ENCODE peak calls at places on chromosome 6, in four cellular contexts. G, C, Q and H are unnamed samples.

GRCh38 chr6:146028250-146028789 is 542 bp upstream of the GRM1 start:
- DNase-seq in G (peak), C (peak), Q (peak), H (peak)

GRCh38 chr6:137630666-137631065 is 136.5 kb upstream of the OLIG3 start:
- DNase-seq in G (no peak), C (no peak), Q (no peak), H (no peak)

GRCh38 chr6:40037271-40037670 is 103.0 kb upstream of the MOCS1 start:
- DNase-seq in G (no peak), C (no peak), Q (no peak), H (no peak)

GRCh38 chr6:13613029-13613594 is 2.0 kb upstream of the NOL7 start:
- DNase-seq in G (no peak), C (no peak), Q (no peak), H (no peak)

GRCh38 chr6:147080215-147080614 is 124.0 kb upstream of the STXBP5 start:
- DNase-seq in G (no peak), C (no peak), Q (no peak), H (no peak)

GRCh38 chr6:45483021-45483420 is 105.3 kb upstream of the SUPT3H start:
- DNase-seq in G (no peak), C (no peak), Q (no peak), H (peak)

GRCh38 chr6:36120979-36121706 is 9.2 kb upstream of the MAPK13 start:
- DNase-seq in G (no peak), C (no peak), Q (no peak), H (no peak)

GRCh38 chr6:4224082-4224978 is 89.0 kb upstream of the ECI2 start:
- DNase-seq in G (no peak), C (no peak), Q (no peak), H (peak)

GRCh38 chr6:135667694-135668455 is 170.3 kb upstream of the AHI1 start:
- DNase-seq in G (no peak), C (peak), Q (no peak), H (peak)

GRCh38 chr6:30480536-30481156 is 8.7 kb upstream of the HLA-E start:
- DNase-seq in G (no peak), C (no peak), Q (no peak), H (no peak)

GRCh38 chr6:139473239-139473701 is 98.8 kb upstream of the CITED2 start:
- DNase-seq in G (no peak), C (no peak), Q (no peak), H (no peak)

GRCh38 chr6:33837971-33838665 is 34.3 kb upstream of the MLN start:
- DNase-seq in G (no peak), C (no peak), Q (no peak), H (peak)

GRCh38 chr6:48111143-48111506 is at the start of gene PTCHD4:
- DNase-seq in G (peak), C (no peak), Q (no peak), H (peak)

GRCh38 chr6:109526905-109527628 is 44.0 kb upstream of the ZBTB24 start:
- DNase-seq in G (peak), C (peak), Q (peak), H (peak)

GRCh38 chr6:154482858-154483257 is 27.6 kb downstream of the CNKSR3 start:
- DNase-seq in G (no peak), C (no peak), Q (no peak), H (peak)

GRCh38 chr6:123210645-123211044 is 214.6 kb downstream of the CLVS2 start:
- DNase-seq in G (no peak), C (no peak), Q (no peak), H (no peak)

GRCh38 chr6:112429226-112429625 is 82.1 kb downstream of the RFPL4B start:
- DNase-seq in G (no peak), C (no peak), Q (no peak), H (peak)

GRCh38 chr6:14272111-14273085 is 154.8 kb downstream of the CD83 start:
- DNase-seq in G (no peak), C (no peak), Q (peak), H (peak)

GRCh38 chr6:5671162-5671561 is 335.6 kb downstream of the NRN1 start:
- DNase-seq in G (peak), C (no peak), Q (no peak), H (peak)

GRCh38 chr6:47144306-47144705 is 102.2 kb upstream of the ADGRF1 start:
- DNase-seq in G (no peak), C (no peak), Q (no peak), H (peak)

GRCh38 chr6:133115960-133116359 is 125.2 kb upstream of the EYA4 start:
- DNase-seq in G (no peak), C (no peak), Q (no peak), H (no peak)

GRCh38 chr6:81822584-81822983 is 70.1 kb upstream of the TENT5A start:
- DNase-seq in G (no peak), C (no peak), Q (no peak), H (no peak)

GRCh38 chr6:118344014-118344670 is 204.0 kb upstream of the PLN start:
- DNase-seq in G (peak), C (no peak), Q (no peak), H (peak)

GRCh38 chr6:6803180-6803978 is 214.9 kb downstream of the LY86 start:
- DNase-seq in G (no peak), C (no peak), Q (no peak), H (no peak)

GRCh38 chr6:70289299-70289698 is 13.6 kb downstream of the COL9A1 start:
- DNase-seq in G (peak), C (no peak), Q (no peak), H (no peak)

GRCh38 chr6:132763269-132763668 is 5.6 kb upstream of the VNN2 start:
- DNase-seq in G (no peak), C (no peak), Q (no peak), H (no peak)

GRCh38 chr6:11919771-11920440 is 92.2 kb upstream of the HIVEP1 start:
- DNase-seq in G (no peak), C (no peak), Q (no peak), H (no peak)

GRCh38 chr6:40397287-40398033 is 189.7 kb downstream of the LRFN2 start:
- DNase-seq in G (no peak), C (no peak), Q (no peak), H (no peak)

GRCh38 chr6:75850026-75850385 is 101.0 kb downstream of the MYO6 start:
- DNase-seq in G (no peak), C (no peak), Q (no peak), H (no peak)
- TF ChIP-seq RAD21 in G (no peak), C (no peak), Q (no peak), H (no peak)

GRCh38 chr6:168420706-168421105 is 20.3 kb upstream of the SMOC2 start:
- DNase-seq in G (no peak), C (no peak), Q (no peak), H (no peak)
- TF ChIP-seq RAD21 in G (no peak), C (no peak), Q (no peak), H (no peak)

GRCh38 chr6:157218371-157219198 is 104.7 kb downstream of the TMEM242 start:
- DNase-seq in G (no peak), C (no peak), Q (no peak), H (no peak)

GRCh38 chr6:157217894-157218370 is 105.4 kb downstream of the TMEM242 start:
- DNase-seq in G (no peak), C (no peak), Q (no peak), H (no peak)

GRCh38 chr6:157216570-157216969 is 106.7 kb downstream of the TMEM242 start:
- DNase-seq in G (no peak), C (no peak), Q (peak), H (no peak)

GRCh38 chr6:157215702-157216101 is 107.6 kb downstream of the TMEM242 start:
- DNase-seq in G (no peak), C (no peak), Q (no peak), H (no peak)

DNA sequence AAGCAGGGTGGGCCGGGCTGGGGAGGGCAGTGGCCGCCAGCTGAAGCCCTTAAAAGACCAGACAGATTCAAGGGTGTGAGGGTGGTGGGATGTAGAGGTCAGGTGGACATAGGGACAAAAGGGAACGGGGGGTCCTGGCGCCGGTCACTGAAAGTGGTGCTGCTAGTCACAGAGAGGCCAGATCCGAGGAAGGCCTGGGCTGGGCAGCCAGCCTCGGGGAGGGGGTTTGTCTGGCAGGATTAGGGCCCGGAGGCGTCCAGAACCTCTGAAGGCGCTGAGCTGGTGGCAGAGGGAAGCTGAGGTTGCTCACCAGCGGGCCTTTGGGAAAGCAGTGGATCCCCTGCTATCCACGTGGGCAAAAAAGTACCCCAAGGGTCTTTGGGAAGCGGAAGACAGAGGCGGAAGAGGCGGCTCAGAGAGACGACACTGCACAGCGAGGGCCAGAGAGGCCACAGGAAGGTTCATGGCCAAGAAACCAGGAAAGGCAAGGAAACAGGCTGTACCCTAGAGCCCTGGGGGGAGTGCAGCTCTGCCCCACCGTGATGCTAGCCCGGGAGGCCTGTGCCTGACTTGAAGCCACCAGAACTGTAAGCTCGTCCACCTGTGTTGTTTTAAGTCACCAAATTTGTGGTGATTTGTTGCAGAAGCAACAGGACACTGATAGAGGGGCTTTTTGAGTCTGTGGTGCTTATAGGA is 106.0 kb downstream of the TMEM242 start:
- DNase-seq in G (no peak), C (no peak), Q (peak), H (no peak)
- TF ChIP-seq RAD21 in G (no peak), C (no peak), Q (no peak), H (no peak)

GRCh38 chr6:108268845-108269244 is 8.0 kb upstream of the SNX3 start:
- DNase-seq in G (no peak), C (no peak), Q (no peak), H (no peak)
- TF ChIP-seq RAD21 in G (no peak), C (no peak), Q (no peak), H (no peak)

GRCh38 chr6:105989178-105989577 is 97.0 kb upstream of the PRDM1 start:
- DNase-seq in G (no peak), C (no peak), Q (no peak), H (no peak)
- TF ChIP-seq RAD21 in G (no peak), C (no peak), Q (no peak), H (no peak)

DNA sequence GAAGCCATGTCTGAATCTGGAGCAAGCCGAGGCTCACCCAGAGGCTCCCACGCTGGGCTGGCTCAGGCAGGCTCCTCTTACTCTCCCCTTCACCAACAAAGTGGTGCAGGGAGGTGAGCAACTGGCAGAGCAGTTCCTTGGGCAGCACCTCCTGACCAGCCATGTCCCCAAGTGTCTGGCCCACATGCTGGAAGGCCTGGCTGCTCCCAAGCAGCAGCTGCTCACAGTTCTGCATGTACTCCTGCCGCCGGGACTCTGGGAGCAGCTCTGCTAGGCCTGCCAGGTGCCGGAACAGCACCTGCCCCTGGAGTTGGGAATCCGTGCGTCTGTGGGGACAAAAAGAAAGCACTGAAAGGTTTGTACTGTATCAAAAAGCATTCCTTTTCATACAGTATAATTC is 57.1 kb upstream of the LYRM2 start:
- DNase-seq in G (no peak), C (no peak), Q (no peak), H (no peak)
- TF ChIP-seq RAD21 in G (no peak), C (no peak), Q (no peak), H (no peak)

GRCh38 chr6:56851541-56852248 is 103.2 kb upstream of the BEND6 start:
- DNase-seq in G (peak), C (peak), Q (peak), H (peak)

GRCh38 chr6:56850618-56851017 is 104.3 kb upstream of the BEND6 start:
- DNase-seq in G (no peak), C (no peak), Q (no peak), H (no peak)

GRCh38 chr6:56849876-56850275 is 105.0 kb upstream of the BEND6 start:
- DNase-seq in G (no peak), C (no peak), Q (no peak), H (peak)

GRCh38 chr6:56852249-56852606 is 102.7 kb upstream of the BEND6 start:
- DNase-seq in G (no peak), C (no peak), Q (no peak), H (no peak)

GRCh38 chr6:56851104-56851503 is 103.8 kb upstream of the BEND6 start:
- DNase-seq in G (no peak), C (no peak), Q (no peak), H (peak)
- TF ChIP-seq RAD21 in G (no peak), C (no peak), Q (no peak), H (no peak)

DNA sequence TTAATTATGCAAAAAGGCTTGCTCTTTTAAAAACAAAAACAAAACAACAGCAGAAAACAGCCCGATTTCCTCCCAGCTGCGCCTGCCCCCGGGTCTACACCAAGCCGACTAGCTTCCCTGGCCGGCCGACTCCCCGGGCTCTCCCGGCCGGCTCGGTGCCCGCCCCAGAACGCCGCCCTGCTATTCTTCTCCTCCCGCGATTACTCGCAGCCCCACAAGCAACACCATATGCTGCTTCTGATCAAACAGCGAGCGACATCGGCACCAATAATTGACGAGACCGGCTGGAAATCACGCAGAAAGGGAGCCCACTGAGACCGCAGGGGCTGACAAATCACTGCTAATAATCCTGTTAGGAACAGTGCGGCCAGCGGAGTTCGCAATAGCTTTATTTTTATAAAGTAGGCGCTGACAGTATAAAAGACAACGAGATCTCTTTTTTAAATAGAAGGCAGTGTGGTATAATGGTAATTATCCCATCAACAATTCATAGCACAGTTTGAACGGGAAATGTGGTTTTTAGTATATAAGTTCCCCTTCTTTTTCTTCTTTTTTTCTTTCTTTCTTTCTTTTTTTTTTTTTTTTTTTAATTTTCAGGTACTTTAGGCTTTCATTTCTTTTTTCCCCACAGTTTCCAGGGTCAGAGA is 3.3 kb downstream of the SIM1 start:
- DNase-seq in G (no peak), C (peak), Q (peak), H (no peak)
- TF ChIP-seq RAD21 in G (no peak), C (peak), Q (no peak), H (no peak)

DNA sequence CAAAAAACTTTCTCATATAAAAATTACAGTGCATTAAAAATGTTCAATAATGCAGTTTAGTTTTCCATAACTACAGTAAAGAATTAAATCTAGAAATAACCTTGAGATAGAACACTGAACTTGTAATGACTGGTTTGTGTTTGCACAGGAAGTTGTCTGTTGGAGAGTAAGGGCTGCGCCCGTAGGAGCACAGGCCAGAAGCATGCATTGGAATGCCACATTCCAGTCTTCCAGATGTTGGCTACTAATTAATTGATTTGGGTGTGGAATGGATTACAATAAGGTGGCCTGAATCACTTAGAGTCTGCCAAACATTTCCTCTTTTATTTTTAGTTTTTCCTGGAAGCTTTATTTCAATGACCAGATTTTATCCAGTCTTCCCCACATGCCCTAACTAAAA is 582.6 kb upstream of the MMS22L start:
- DNase-seq in G (no peak), C (no peak), Q (no peak), H (no peak)
- TF ChIP-seq RAD21 in G (no peak), C (no peak), Q (no peak), H (no peak)

GRCh38 chr6:159267165-159267564 is 98.0 kb downstream of the FNDC1 start:
- DNase-seq in G (no peak), C (no peak), Q (peak), H (no peak)
- TF ChIP-seq RAD21 in G (no peak), C (no peak), Q (no peak), H (no peak)